ENCODE peak calls at places on chromosomes 6 and 20, in five cellular contexts. T is A549, K is suprapubic skin, P is ovary, C is sigmoid colon. I is an unnamed sample. For H3K9me3, the result is how much of the 10 kb centered on the place peaks cover.

GRCh38 chr20:54716169-54716747 is 240.9 kb downstream of the DOK5 start:
- DNase-seq in K (no peak), T (no peak), C (no peak), P (no peak), I (no peak)

GRCh38 chr20:20561841-20562240 is 150.6 kb downstream of the RALGAPA2 start:
- DNase-seq in P (no peak), C (no peak), K (no peak), T (no peak), I (no peak)

GRCh38 chr6:156634971-156635371 is 142.2 kb upstream of the ARID1B start:
- DNase-seq in P (no peak), C (no peak), K (no peak), T (no peak), I (no peak)

GRCh38 chr6:77853401-77853800 is 200.6 kb downstream of the MEI4 start:
- DNase-seq in T (no peak), K (no peak), C (no peak), P (no peak), I (no peak)

GRCh38 chr6:152063170-152063921 is 255.9 kb downstream of the ESR1 start:
- DNase-seq in C (no peak), K (no peak), T (no peak), P (peak), I (no peak)

GRCh38 chr6:44667226-44667625 is 279.7 kb downstream of the CDC5L start:
- DNase-seq in P (no peak), K (no peak), T (no peak), C (no peak), I (no peak)

GRCh38 chr6:87139236-87139635 is 16.1 kb upstream of the ZNF292 start:
- DNase-seq in K (no peak), P (no peak), T (peak), C (no peak), I (no peak)

GRCh38 chr6:143758551-143758950 is 80.8 kb downstream of the PHACTR2 start:
- DNase-seq in K (no peak), C (no peak), P (no peak), T (no peak), I (no peak)

GRCh38 chr6:132143258-132143657 is 192.1 kb upstream of the CCN2 start:
- DNase-seq in C (no peak), T (no peak), P (no peak), K (no peak), I (no peak)

GRCh38 chr6:107735906-107736635 is 88.0 kb downstream of the SCML4 start:
- DNase-seq in T (no peak), C (no peak), K (no peak), P (no peak), I (no peak)

GRCh38 chr6:53513519-53513966 is 31.4 kb downstream of the GCLC start:
- DNase-seq in K (no peak), C (no peak), T (no peak), P (no peak), I (no peak)

GRCh38 chr6:166435574-166435973 is 52.8 kb upstream of the MPC1 start:
- DNase-seq in K (no peak), C (no peak), P (no peak), T (no peak), I (peak)

GRCh38 chr6:111890981-111891380 is 17.7 kb upstream of the FYN start:
- DNase-seq in K (no peak), T (no peak), P (no peak), C (no peak), I (no peak)

GRCh38 chr6:10479939-10480700 is 41.0 kb upstream of the GCNT2 start:
- DNase-seq in K (no peak), C (no peak), P (no peak), T (no peak), I (no peak)

GRCh38 chr20:62362991-62363919 is 3.9 kb downstream of the LAMA5 start:
- DNase-seq in C (peak), T (peak), P (peak), K (peak), I (no peak)

GRCh38 chr6:3913077-3913957 is 64.1 kb downstream of the FAM50B start:
- DNase-seq in T (peak), K (no peak), C (peak), P (no peak), I (peak)

GRCh38 chr6:116888732-116889360 is 11.8 kb downstream of the RFX6 start:
- DNase-seq in C (no peak), K (no peak), T (no peak), P (no peak), I (no peak)

GRCh38 chr20:8721098-8721497 is 347.8 kb upstream of the PLCB4 start:
- DNase-seq in P (no peak), K (no peak), T (peak), C (peak), I (peak)

GRCh38 chr20:57703013-57703412 is 6.8 kb downstream of the PMEPA1 start:
- DNase-seq in P (no peak), K (no peak), T (no peak), C (no peak), I (no peak)

GRCh38 chr6:168058691-168059551 is 20.1 kb downstream of the FRMD1 start:
- DNase-seq in C (no peak), K (no peak), P (no peak), T (no peak), I (no peak)

GRCh38 chr6:168062346-168063289 is 16.4 kb downstream of the FRMD1 start:
- DNase-seq in K (no peak), P (no peak), C (no peak), T (no peak), I (no peak)

GRCh38 chr6:168063431-168063830 is 15.6 kb downstream of the FRMD1 start:
- DNase-seq in T (no peak), C (no peak), P (no peak), K (no peak), I (no peak)

GRCh38 chr6:168060521-168060931 is 18.5 kb downstream of the FRMD1 start:
- DNase-seq in C (no peak), K (no peak), P (peak), T (peak), I (peak)

DNA sequence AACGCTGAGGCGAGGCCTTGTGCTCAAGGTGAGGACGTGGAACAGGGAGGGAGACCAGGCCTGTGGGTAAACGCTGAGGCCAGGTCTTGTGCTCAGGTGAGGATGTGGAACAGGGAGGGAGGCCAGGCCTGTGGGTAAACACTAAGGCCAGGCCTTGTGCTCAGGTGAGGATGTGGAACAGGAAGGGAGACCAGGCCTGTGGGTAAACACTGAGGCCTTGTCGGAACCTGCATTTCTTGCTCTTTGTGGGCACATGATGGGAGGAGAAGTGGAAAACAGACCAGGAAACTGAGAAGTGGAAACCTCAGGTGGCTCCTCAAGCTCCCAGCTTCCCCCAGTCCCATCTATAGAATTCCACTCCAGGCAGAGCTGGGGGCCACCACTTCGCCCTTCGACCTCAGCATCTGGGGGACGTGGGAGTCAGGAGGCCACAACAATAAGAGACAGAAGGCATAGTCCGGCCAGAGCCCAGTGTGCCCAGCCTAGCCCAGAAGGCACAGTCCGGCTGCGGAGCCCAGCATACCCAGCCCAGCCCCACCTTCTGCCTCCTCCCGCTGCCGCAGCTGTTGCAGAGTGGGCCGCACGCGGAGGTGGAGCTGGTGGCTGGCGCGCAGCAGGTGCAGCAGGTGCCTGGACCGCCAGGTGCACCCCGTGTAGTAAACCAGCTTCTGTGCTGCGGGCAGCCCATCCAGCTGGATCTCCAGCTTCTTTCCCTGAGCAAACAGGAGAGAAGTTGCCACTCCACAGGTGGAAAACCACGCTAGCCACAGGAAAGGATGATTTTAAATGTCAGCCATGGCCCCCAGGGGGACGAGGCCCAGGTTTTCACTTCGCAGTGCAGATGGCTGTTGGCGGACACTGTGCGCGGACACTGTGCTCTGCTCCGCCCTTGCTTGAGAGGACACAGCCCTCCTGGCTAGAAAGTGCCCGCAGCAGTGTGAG is 17.5 kb downstream of the FRMD1 start:
- DNase-seq in P (no peak), C (no peak), K (no peak), T (no peak), I (peak)
- H3K9me3 ChIP-seq in P (under half), C (under half), K (under half), T (under half), I (under half)

GRCh38 chr6:88972504-88973423 is 9.3 kb upstream of the RNGTT start:
- DNase-seq in C (no peak), K (no peak), P (no peak), T (no peak), I (no peak)
- TF ChIP-seq EP300 in C (no peak), K (no peak), P (no peak), T (no peak), I (no peak)

DNA sequence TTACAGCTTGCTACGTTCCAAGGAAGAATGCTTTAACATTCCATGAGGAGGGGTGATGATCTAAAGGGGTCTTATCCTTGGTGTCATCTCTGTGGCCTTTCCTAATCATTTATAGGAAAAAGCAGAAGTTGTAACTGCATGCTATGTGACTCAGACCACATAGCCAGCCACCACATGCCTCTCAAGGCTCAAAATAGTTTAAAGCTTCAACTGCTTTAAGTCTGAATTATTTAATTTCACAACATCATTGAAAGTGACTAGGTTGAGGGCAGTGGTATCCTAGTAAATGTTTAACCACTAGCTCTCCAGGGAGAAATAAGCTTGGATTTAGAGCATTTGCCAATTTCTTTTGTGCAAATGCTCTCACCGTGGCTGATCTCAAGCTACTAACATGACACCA is 29.7 kb downstream of the MC3R start:
- DNase-seq in C (no peak), P (no peak), K (no peak), T (no peak), I (no peak)
- H3K9me3 ChIP-seq in C (under half), P (under half), K (under half), T (under half), I (under half)

GRCh38 chr20:59004763-59005522 is 2.1 kb downstream of the CTSZ start:
- DNase-seq in P (no peak), C (peak), T (no peak), K (no peak), I (peak)
- TF ChIP-seq EP300 in P (no peak), C (no peak), T (no peak), K (no peak), I (no peak)

I was measured in stomach.